ENCODE peak calls at places on chromosome 14, in four cellular contexts. Z is fibroblast of the aortic adventitia, W is tibial nerve, V is spleen. C is an unnamed sample.

GRCh38 chr14:23751591-23751990 is 115.4 kb downstream of the DHRS2 start:
- DNase-seq in Z (no peak), W (no peak), V (no peak), C (no peak)

GRCh38 chr14:38646391-38646790 is 390.5 kb upstream of the CLEC14A start:
- DNase-seq in Z (no peak), W (no peak), V (peak), C (no peak)

GRCh38 chr14:74140374-74140850 is 55.7 kb downstream of the LIN52 start:
- DNase-seq in Z (peak), W (peak), V (peak), C (no peak)

GRCh38 chr14:68787235-68787727 is 5.6 kb downstream of the ZFP36L1 start:
- DNase-seq in Z (no peak), W (no peak), V (peak), C (no peak)

GRCh38 chr14:93033983-93034670 is 81.6 kb downstream of the ITPK1 start:
- DNase-seq in Z (no peak), W (no peak), V (peak), C (no peak)

GRCh38 chr14:87231336-87232026 is 761.5 kb downstream of the GALC start:
- DNase-seq in Z (no peak), W (no peak), V (no peak), C (no peak)

GRCh38 chr14:60650382-60650961 is 1.2 kb upstream of the SIX1 start:
- DNase-seq in Z (peak), W (no peak), V (no peak), C (no peak)

GRCh38 chr14:103657466-103657865 is 28.5 kb downstream of the KLC1 start:
- DNase-seq in Z (peak), W (no peak), V (no peak), C (no peak)

GRCh38 chr14:103871596-103872480 is 24.5 kb upstream of the PPP1R13B start:
- DNase-seq in Z (no peak), W (no peak), V (peak), C (no peak)

GRCh38 chr14:24694680-24695079 is 60.7 kb upstream of the GZMB start:
- DNase-seq in Z (no peak), W (no peak), V (no peak), C (no peak)

GRCh38 chr14:52596861-52597260 is 44.2 kb downstream of the GPR137C start:
- DNase-seq in Z (no peak), W (no peak), V (no peak), C (no peak)

GRCh38 chr14:50342211-50343080 is 30.3 kb downstream of the DMAC2L start:
- DNase-seq in Z (peak), W (peak), V (peak), C (peak)

GRCh38 chr14:20657216-20658211 is 16.0 kb upstream of the OR6S1 start:
- DNase-seq in Z (no peak), W (no peak), V (peak), C (no peak)
- TF ChIP-seq CTCF in Z (no peak), W (no peak), V (no peak), C (no peak)

GRCh38 chr14:39956372-39956771 is 524.1 kb upstream of the FBXO33 start:
- DNase-seq in Z (no peak), W (no peak), V (no peak), C (no peak)
- TF ChIP-seq CTCF in Z (no peak), W (no peak), V (no peak), C (peak)

GRCh38 chr14:70879448-70879847 is 27.8 kb upstream of the PCNX1 start:
- DNase-seq in Z (no peak), W (no peak), V (no peak), C (no peak)

GRCh38 chr14:70872678-70873020 is 34.6 kb upstream of the PCNX1 start:
- DNase-seq in Z (no peak), W (no peak), V (no peak), C (no peak)

GRCh38 chr14:70871863-70872677 is 35.2 kb upstream of the PCNX1 start:
- DNase-seq in Z (no peak), W (no peak), V (no peak), C (no peak)

GRCh38 chr14:70871001-70871400 is 36.3 kb upstream of the PCNX1 start:
- DNase-seq in Z (no peak), W (no peak), V (no peak), C (no peak)

GRCh38 chr14:70873627-70874026 is 33.6 kb upstream of the PCNX1 start:
- DNase-seq in Z (no peak), W (no peak), V (no peak), C (no peak)
- TF ChIP-seq CTCF in Z (no peak), W (no peak), V (no peak), C (no peak)

GRCh38 chr14:71322660-71323250 is 415.5 kb downstream of the PCNX1 start:
- DNase-seq in Z (peak), W (peak), V (no peak), C (no peak)
- TF ChIP-seq CTCF in Z (peak), W (peak), V (peak), C (peak)

C was measured in D721Med.